ENCODE peak calls at places on chromosomes 5 and 9, in eight cellular contexts. D is D721Med, T is mucosa of descending colon, Q is fibroblast of the aortic adventitia, X is heart left ventricle, N is foreskin fibroblast, H is OCI-LY7, S is H1. J is an unnamed sample.

GRCh38 chr5:140038373-140038957 is 4.6 kb downstream of the NRG2 start:
- DNase-seq in D (no peak), T (peak), Q (peak), X (no peak), N (peak), H (no peak), S (no peak), J (no peak)

GRCh38 chr5:93076096-93076495 is 504.9 kb downstream of the NR2F1-AS1 start:
- DNase-seq in D (no peak), T (no peak), Q (peak), X (no peak), N (peak), H (no peak), S (no peak), J (no peak)

GRCh38 chr9:34590376-34591090 is 1.0 kb upstream of the CNTFR start:
- DNase-seq in D (no peak), T (peak), Q (no peak), X (no peak), N (no peak), H (no peak), S (no peak), J (no peak)

GRCh38 chr9:113715086-113715485 is 161.0 kb upstream of the ZNF618 start:
- DNase-seq in D (no peak), T (no peak), Q (peak), X (no peak), N (peak), H (no peak), S (no peak), J (no peak)

GRCh38 chr9:90156318-90156717 is 486.3 kb downstream of the DIRAS2 start:
- DNase-seq in D (no peak), T (no peak), Q (no peak), X (no peak), N (no peak), H (no peak), S (no peak), J (no peak)

GRCh38 chr5:25285116-25285515 is 640.3 kb upstream of the CDH10 start:
- DNase-seq in D (no peak), T (no peak), Q (no peak), X (no peak), N (no peak), H (no peak), S (no peak), J (no peak)

GRCh38 chr9:88658311-88658822 is 123.4 kb downstream of the NXNL2 start:
- DNase-seq in D (no peak), T (peak), Q (peak), X (peak), N (peak), H (no peak), S (no peak), J (no peak)

GRCh38 chr9:10612649-10613398 is at the start of gene PTPRD:
- DNase-seq in D (peak), T (peak), Q (peak), X (peak), N (peak), H (no peak), S (peak), J (peak)

GRCh38 chr9:21556581-21557427 is 74.7 kb upstream of the IFNE start:
- DNase-seq in D (no peak), T (no peak), Q (peak), X (no peak), N (no peak), H (no peak), S (no peak), J (no peak)

GRCh38 chr5:98330871-98331270 is 442.6 kb upstream of the RGMB start:
- DNase-seq in D (no peak), T (no peak), Q (no peak), X (no peak), N (no peak), H (no peak), S (no peak), J (no peak)

GRCh38 chr9:37433754-37434435 is 11.4 kb downstream of the GRHPR start:
- DNase-seq in D (no peak), T (no peak), Q (no peak), X (peak), N (no peak), H (no peak), S (no peak), J (no peak)

GRCh38 chr9:133781828-133782135 is 43.6 kb upstream of the SARDH start:
- DNase-seq in D (no peak), T (no peak), Q (no peak), X (peak), N (no peak), H (no peak), S (no peak), J (no peak)

GRCh38 chr5:159510282-159510681 is 180.0 kb upstream of the IL12B start:
- DNase-seq in D (no peak), T (peak), Q (peak), X (peak), N (peak), H (no peak), S (peak), J (peak)

GRCh38 chr9:2087500-2088313 is 72.6 kb downstream of the SMARCA2 start:
- DNase-seq in D (no peak), T (peak), Q (peak), X (no peak), N (peak), H (peak), S (no peak), J (no peak)

GRCh38 chr9:4936277-4936676 is 48.8 kb upstream of the JAK2 start:
- DNase-seq in D (no peak), T (no peak), Q (no peak), X (no peak), N (no peak), H (no peak), S (no peak), J (no peak)

GRCh38 chr9:129520082-129520481 is 100.8 kb downstream of the C9orf50 start:
- DNase-seq in D (no peak), T (no peak), Q (no peak), X (no peak), N (no peak), H (no peak), S (no peak), J (no peak)

GRCh38 chr5:90558344-90559192 is at the start of gene ADGRV1:
- DNase-seq in D (peak), T (peak), Q (peak), X (peak), N (peak), H (no peak), S (peak), J (peak)

GRCh38 chr9:104088416-104088815 is 5.7 kb upstream of the SMC2 start:
- DNase-seq in D (no peak), T (no peak), Q (peak), X (no peak), N (peak), H (no peak), S (no peak), J (no peak)

GRCh38 chr5:58932057-58932594 is 349.3 kb downstream of the RAB3C start:
- DNase-seq in D (no peak), T (no peak), Q (no peak), X (no peak), N (no peak), H (no peak), S (no peak), J (no peak)

GRCh38 chr5:59724482-59725392 is 168.8 kb downstream of the PDE4D start:
- DNase-seq in D (no peak), T (peak), Q (peak), X (no peak), N (peak), H (peak), S (no peak), J (peak)

GRCh38 chr9:117869287-117869686 is 165.1 kb downstream of the TLR4 start:
- DNase-seq in D (no peak), T (peak), Q (no peak), X (no peak), N (no peak), H (no peak), S (no peak), J (no peak)

GRCh38 chr5:100595812-100596173 is 60.6 kb downstream of the FAM174A start:
- DNase-seq in D (no peak), T (no peak), Q (no peak), X (no peak), N (no peak), H (no peak), S (no peak), J (no peak)

GRCh38 chr9:37729499-37729898 is 24.1 kb upstream of the TRMT10B start:
- DNase-seq in D (no peak), T (no peak), Q (no peak), X (no peak), N (no peak), H (no peak), S (no peak), J (no peak)

GRCh38 chr5:131394128-131394527 is 130.3 kb downstream of the CDC42SE2 start:
- DNase-seq in D (no peak), T (no peak), Q (peak), X (no peak), N (no peak), H (no peak), S (no peak), J (no peak)

GRCh38 chr5:107915413-107915812 is 244.7 kb upstream of the EFNA5 start:
- DNase-seq in D (no peak), T (no peak), Q (peak), X (no peak), N (peak), H (no peak), S (no peak), J (no peak)

GRCh38 chr9:34996905-34997279 is 7.3 kb downstream of the DNAJB5 start:
- DNase-seq in D (no peak), T (no peak), Q (no peak), X (no peak), N (no peak), H (no peak), S (no peak), J (no peak)

GRCh38 chr5:10607023-10607665 is 43.3 kb downstream of the ANKRD33B start:
- DNase-seq in D (no peak), T (peak), Q (no peak), X (peak), N (peak), H (peak), S (no peak), J (no peak)

GRCh38 chr5:11468334-11469039 is 435.8 kb downstream of the CTNND2 start:
- DNase-seq in D (no peak), T (no peak), Q (no peak), X (no peak), N (no peak), H (no peak), S (no peak), J (no peak)

GRCh38 chr5:7047862-7048261 is 334.6 kb downstream of the TENT4A start:
- DNase-seq in D (no peak), T (peak), Q (no peak), X (no peak), N (no peak), H (no peak), S (no peak), J (no peak)

GRCh38 chr5:96968074-96968473 is 32.2 kb downstream of the LNPEP start:
- DNase-seq in D (no peak), T (no peak), Q (peak), X (no peak), N (peak), H (no peak), S (no peak), J (no peak)

GRCh38 chr5:130808691-130809090 is 356.4 kb downstream of the HINT1 start:
- DNase-seq in D (no peak), T (no peak), Q (no peak), X (no peak), N (no peak), H (no peak), S (no peak), J (no peak)

DNA sequence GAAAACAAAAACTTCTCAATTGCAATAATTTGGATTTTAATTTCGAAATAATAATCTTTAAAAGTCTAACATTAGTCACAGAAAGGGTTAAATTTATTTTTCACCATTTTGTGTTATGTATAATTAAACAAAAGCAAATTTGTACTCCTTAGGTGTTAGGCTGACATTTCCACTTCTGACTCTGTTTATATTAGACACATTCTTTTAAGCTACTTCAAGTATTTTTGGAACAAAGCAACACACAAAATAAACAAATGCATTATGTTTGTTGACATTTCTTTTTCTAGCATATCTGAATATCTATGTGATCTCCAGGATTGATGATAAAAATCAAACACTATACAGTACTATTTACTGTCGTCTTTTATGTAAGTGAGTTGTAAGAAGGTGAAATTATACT is 44.3 kb upstream of the NIPBL start:
- DNase-seq in D (no peak), T (no peak), Q (no peak), X (no peak), N (no peak), H (no peak), S (no peak), J (no peak)
- TF ChIP-seq CTCF in D (no peak), T (no peak), Q (no peak), X (no peak), N (no peak), H (no peak), S (no peak), J (no peak)

GRCh38 chr5:94329115-94329514 is 289.3 kb downstream of the KIAA0825 start:
- DNase-seq in D (no peak), T (no peak), Q (no peak), X (no peak), N (peak), H (no peak), S (no peak), J (no peak)

GRCh38 chr5:94326579-94326978 is 291.8 kb downstream of the KIAA0825 start:
- DNase-seq in D (no peak), T (no peak), Q (no peak), X (no peak), N (no peak), H (no peak), S (no peak), J (no peak)
- TF ChIP-seq CTCF in D (no peak), T (no peak), Q (no peak), X (no peak), N (no peak), H (no peak), S (no peak), J (no peak)

GRCh38 chr5:69414885-69415583 is at the start of gene MARVELD2:
- DNase-seq in D (no peak), T (peak), Q (no peak), X (peak), N (peak), H (no peak), S (peak), J (peak)
- TF ChIP-seq CTCF in D (no peak), T (peak), Q (no peak), X (no peak), N (peak), H (no peak), S (peak), J (no peak)

GRCh38 chr5:78549043-78549442 is 99.5 kb downstream of the LHFPL2 start:
- DNase-seq in D (no peak), T (no peak), Q (peak), X (no peak), N (no peak), H (no peak), S (no peak), J (no peak)

GRCh38 chr5:78548216-78548615 is 100.4 kb downstream of the LHFPL2 start:
- DNase-seq in D (no peak), T (no peak), Q (no peak), X (no peak), N (no peak), H (no peak), S (no peak), J (no peak)

GRCh38 chr5:78552729-78553341 is 95.7 kb downstream of the LHFPL2 start:
- DNase-seq in D (no peak), T (no peak), Q (no peak), X (no peak), N (no peak), H (no peak), S (no peak), J (no peak)

GRCh38 chr5:78553578-78553977 is 95.0 kb downstream of the LHFPL2 start:
- DNase-seq in D (no peak), T (no peak), Q (no peak), X (no peak), N (no peak), H (no peak), S (no peak), J (no peak)

DNA sequence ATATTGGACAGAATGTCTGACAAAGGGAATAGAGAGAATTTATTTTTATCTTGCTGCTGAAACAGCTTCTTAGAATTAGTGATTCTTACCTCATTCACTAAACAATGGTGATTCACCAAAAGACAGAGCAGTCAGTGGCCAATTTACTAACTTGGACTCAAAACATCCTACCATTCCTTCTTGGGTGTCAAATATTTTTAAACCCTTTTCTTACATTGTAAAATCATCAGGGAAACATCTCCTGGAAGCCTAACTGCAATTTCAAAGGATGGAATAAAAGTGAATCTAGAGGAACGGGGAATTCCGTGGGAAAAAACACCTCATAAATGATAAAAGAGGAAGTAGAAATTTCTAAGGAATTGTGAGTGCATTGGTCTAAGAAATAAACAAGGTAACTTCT is 97.7 kb downstream of the LHFPL2 start:
- DNase-seq in D (no peak), T (no peak), Q (peak), X (no peak), N (peak), H (no peak), S (no peak), J (no peak)
- TF ChIP-seq CTCF in D (no peak), T (no peak), Q (no peak), X (no peak), N (no peak), H (no peak), S (no peak), J (no peak)

GRCh38 chr5:82164957-82165698 is 113.0 kb downstream of the RPS23 start:
- DNase-seq in D (no peak), T (no peak), Q (peak), X (no peak), N (peak), H (no peak), S (no peak), J (peak)

GRCh38 chr5:82164109-82164956 is 113.8 kb downstream of the RPS23 start:
- DNase-seq in D (no peak), T (no peak), Q (peak), X (no peak), N (peak), H (no peak), S (no peak), J (no peak)

GRCh38 chr5:82167372-82167771 is 110.8 kb downstream of the RPS23 start:
- DNase-seq in D (no peak), T (no peak), Q (no peak), X (no peak), N (no peak), H (peak), S (no peak), J (no peak)

GRCh38 chr5:82163459-82164108 is 114.6 kb downstream of the RPS23 start:
- DNase-seq in D (no peak), T (no peak), Q (peak), X (no peak), N (peak), H (no peak), S (no peak), J (no peak)

DNA sequence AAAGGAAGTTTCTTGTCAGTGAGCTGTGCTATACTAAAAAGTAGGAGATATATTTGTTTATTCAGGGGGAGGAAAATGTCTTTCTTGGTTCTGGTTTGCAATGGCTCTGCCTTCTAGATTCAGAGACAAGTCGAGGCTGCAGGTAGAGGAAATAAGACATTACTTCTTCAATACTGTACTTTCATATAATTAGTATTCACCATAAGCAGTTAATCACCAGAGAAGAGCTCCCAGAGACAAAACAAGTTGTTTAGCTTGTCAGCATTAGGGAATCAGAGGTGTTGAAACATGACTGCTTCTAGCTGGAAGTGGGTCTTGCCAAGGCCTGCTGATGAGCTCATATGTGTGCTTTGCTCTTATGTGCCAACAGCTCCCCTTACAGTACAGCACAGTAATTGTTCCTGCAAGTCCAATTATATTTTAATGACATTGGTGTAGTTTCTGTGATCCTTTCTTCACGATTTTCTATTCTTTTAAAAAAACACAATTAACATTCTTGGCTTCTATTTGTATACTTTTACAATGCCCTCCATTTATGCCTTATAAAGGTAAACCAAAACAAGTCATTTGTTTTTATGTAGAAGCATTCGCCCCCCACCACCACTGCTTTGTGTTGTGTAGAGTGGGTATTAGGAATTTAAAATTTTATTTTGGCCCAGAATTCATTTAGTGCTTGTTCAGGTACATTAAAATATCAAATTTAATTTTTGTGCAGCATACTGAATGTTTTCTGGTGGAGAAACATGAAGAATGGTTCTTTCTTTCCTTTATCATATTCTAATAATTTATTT is 112.2 kb downstream of the RPS23 start:
- DNase-seq in D (no peak), T (peak), Q (peak), X (peak), N (peak), H (peak), S (peak), J (peak)
- TF ChIP-seq CTCF in D (peak), T (no peak), Q (peak), X (peak), N (peak), H (peak), S (peak), J (peak)

GRCh38 chr9:3847377-3847776 is 321.6 kb upstream of the RFX3 start:
- DNase-seq in D (no peak), T (no peak), Q (no peak), X (no peak), N (no peak), H (no peak), S (no peak), J (no peak)

GRCh38 chr9:3845549-3845948 is 319.7 kb upstream of the RFX3 start:
- DNase-seq in D (no peak), T (no peak), Q (no peak), X (no peak), N (no peak), H (no peak), S (no peak), J (no peak)

GRCh38 chr9:3852545-3852944 is 326.7 kb upstream of the RFX3 start:
- DNase-seq in D (no peak), T (no peak), Q (peak), X (no peak), N (no peak), H (no peak), S (no peak), J (no peak)

GRCh38 chr9:3850083-3850482 is 324.3 kb upstream of the RFX3 start:
- DNase-seq in D (no peak), T (no peak), Q (no peak), X (no peak), N (no peak), H (no peak), S (no peak), J (no peak)

GRCh38 chr9:3848445-3849114 is 322.8 kb upstream of the RFX3 start:
- DNase-seq in D (no peak), T (peak), Q (no peak), X (no peak), N (peak), H (no peak), S (peak), J (peak)
- TF ChIP-seq CTCF in D (peak), T (no peak), Q (no peak), X (no peak), N (no peak), H (no peak), S (peak), J (no peak)

DNA sequence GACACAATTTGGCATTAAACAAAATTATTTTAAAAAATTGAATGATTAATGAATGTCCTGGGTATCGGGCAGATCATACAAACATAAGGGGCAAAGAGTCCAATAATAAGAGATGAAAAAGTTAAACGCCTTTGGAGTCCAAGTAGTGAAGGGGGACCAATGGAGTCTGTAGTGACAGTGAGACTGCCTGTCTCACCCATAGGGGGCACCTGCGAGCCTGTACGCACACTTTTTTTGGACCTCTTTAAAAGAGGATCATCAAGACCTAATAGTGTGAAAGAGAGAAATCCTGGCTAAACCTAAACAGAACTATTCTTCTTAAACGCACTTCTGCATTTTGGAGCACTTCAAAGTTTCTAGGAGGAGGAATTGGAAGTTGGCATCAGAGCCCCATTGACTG is 636.0 kb upstream of the KLF4 start:
- DNase-seq in D (no peak), T (no peak), Q (no peak), X (no peak), N (no peak), H (no peak), S (no peak), J (no peak)
- TF ChIP-seq CTCF in D (peak), T (no peak), Q (peak), X (no peak), N (peak), H (peak), S (peak), J (peak)